ENCODE peak calls at places on chromosomes 13 and 19, in five cellular contexts. Z, N, B, I and H are unnamed samples.

GRCh38 chr13:43874512-43875092 is 4.9 kb downstream of the CCDC122 start:
- DNase-seq in Z (peak; percentile 11), N (peak; percentile 58), B (no peak), I (no peak), H (peak; percentile 3)

GRCh38 chr19:5292843-5293606 is 47.6 kb downstream of the PTPRS start:
- DNase-seq in I (peak; percentile 44), Z (peak; percentile 68), N (peak; percentile 74), B (peak; percentile 91), H (peak; percentile 37)

GRCh38 chr13:35930665-35931631 is 200.2 kb downstream of the DCLK1 start:
- DNase-seq in Z (no peak), N (no peak), I (no peak), B (peak; percentile 10), H (no peak)

GRCh38 chr19:10871711-10872550 is 578 bp downstream of the CARM1 start:
- DNase-seq in Z (no peak), B (peak; percentile 58), I (peak; percentile 23), N (peak; percentile 21), H (peak; percentile 76)

GRCh38 chr19:6586056-6586455 is 4.9 kb downstream of the CD70 start:
- DNase-seq in B (no peak), N (no peak), I (no peak), Z (no peak), H (no peak)

GRCh38 chr19:39299404-39299803 is 3.2 kb downstream of the IFNL1 start:
- DNase-seq in N (no peak), I (no peak), B (no peak), Z (no peak), H (no peak)

GRCh38 chr13:97914537-97914936 is 38.9 kb upstream of the IPO5 start:
- DNase-seq in B (no peak), I (no peak), Z (no peak), N (no peak), H (no peak)

GRCh38 chr19:18190278-18190677 is 2.7 kb upstream of the MPV17L2 start:
- DNase-seq in I (no peak), Z (no peak), N (no peak), B (no peak), H (no peak)

GRCh38 chr13:76418404-76418803 is 467.8 kb downstream of the KCTD12 start:
- DNase-seq in N (peak; percentile 1), I (no peak), B (no peak), Z (no peak), H (no peak)

GRCh38 chr13:29362849-29363604 is 232.5 kb downstream of the SLC7A1 start:
- DNase-seq in I (peak; percentile 33), B (peak; percentile 81), N (peak; percentile 58), Z (peak; percentile 18), H (peak; percentile 35)

GRCh38 chr13:113009743-113010509 is 40.9 kb downstream of the MCF2L start:
- DNase-seq in B (no peak), I (no peak), Z (no peak), N (peak; percentile 14), H (no peak)

GRCh38 chr19:2529473-2529918 is 53.6 kb downstream of the GADD45B start:
- DNase-seq in N (peak; percentile 70), I (no peak), Z (peak; percentile 98), B (no peak), H (no peak)

GRCh38 chr19:44776402-44777096 is 1.1 kb upstream of the CBLC start:
- DNase-seq in Z (no peak), N (no peak), B (no peak), I (no peak), H (no peak)

GRCh38 chr13:111577429-111577828 is 257.0 kb downstream of the TEX29 start:
- DNase-seq in B (no peak), N (no peak), Z (no peak), I (no peak), H (no peak)

GRCh38 chr19:45825917-45826893 is 11.1 kb upstream of the RSPH6A start:
- DNase-seq in N (no peak), I (no peak), Z (no peak), B (no peak), H (no peak)

GRCh38 chr19:45812297-45812696 is 2.8 kb downstream of the RSPH6A start:
- DNase-seq in Z (no peak), N (no peak), B (no peak), I (no peak), H (no peak)

GRCh38 chr19:19860756-19861390 is 4.8 kb upstream of the ZNF253 start:
- DNase-seq in B (peak; percentile 9), N (peak; percentile 48), I (peak; percentile 19), Z (no peak), H (no peak)

GRCh38 chr19:29532097-29532496 is 6.3 kb downstream of the VSTM2B start:
- DNase-seq in Z (no peak), B (no peak), I (no peak), N (no peak), H (no peak)

GRCh38 chr13:80497978-80498377 is 157.1 kb upstream of the SPRY2 start:
- DNase-seq in B (no peak), Z (no peak), N (no peak), I (no peak), H (no peak)

GRCh38 chr19:6970478-6970877 is 50.8 kb downstream of the MBD3L2B start:
- DNase-seq in N (no peak), B (no peak), Z (no peak), I (peak; percentile 9), H (no peak)

GRCh38 chr13:98556968-98557591 is 19.8 kb downstream of the STK24 start:
- DNase-seq in Z (no peak), I (peak; percentile 31), N (no peak), B (no peak), H (peak; percentile 75)

GRCh38 chr13:44004881-44005280 is 125.2 kb downstream of the LACC1 start:
- DNase-seq in N (peak; percentile 56), B (no peak), I (no peak), Z (peak; percentile 11), H (no peak)

GRCh38 chr19:409515-410242 is 732 bp upstream of the C2CD4C start:
- DNase-seq in Z (no peak), N (no peak), I (no peak), B (peak; percentile 63), H (no peak)

GRCh38 chr19:47476438-47476972 is 4.8 kb upstream of the SLC8A2 start:
- DNase-seq in B (no peak), I (no peak), Z (no peak), N (no peak), H (no peak)

GRCh38 chr13:20901668-20902437 is 693 bp downstream of the XPO4 start:
- DNase-seq in N (peak; percentile 34), Z (no peak), I (no peak), B (peak; percentile 38), H (peak; percentile 74)

GRCh38 chr13:98476106-98476505 is 100.8 kb downstream of the STK24 start:
- DNase-seq in N (peak; percentile 23), I (peak; percentile 64), Z (no peak), B (peak; percentile 73), H (no peak)

GRCh38 chr13:110521946-110522345 is 39.6 kb downstream of the RAB20 start:
- DNase-seq in B (no peak), Z (no peak), N (peak; percentile 73), I (no peak), H (no peak)

GRCh38 chr19:40989453-40989852 is 1.6 kb upstream of the CYP2B6 start:
- DNase-seq in B (no peak), N (no peak), I (no peak), Z (no peak), H (no peak)

GRCh38 chr19:46639356-46640061 is 3.5 kb upstream of the GNG8 start:
- DNase-seq in N (peak; percentile 95), B (peak; percentile 59), I (no peak), Z (peak; percentile 72), H (no peak)

GRCh38 chr13:113980489-113981064 is 6.7 kb upstream of the C13orf46 start:
- DNase-seq in I (no peak), B (no peak), Z (no peak), N (no peak), H (no peak)

GRCh38 chr13:33379597-33379996 is 94.0 kb upstream of the STARD13 start:
- DNase-seq in Z (no peak), N (no peak), I (no peak), B (no peak), H (no peak)

GRCh38 chr13:96032717-96033116 is 20.5 kb downstream of the UGGT2 start:
- DNase-seq in B (no peak), N (no peak), I (no peak), Z (no peak), H (no peak)

GRCh38 chr19:40683437-40683836 is 7.0 kb downstream of the NUMBL start:
- DNase-seq in Z (no peak), N (no peak), B (no peak), I (no peak), H (no peak)

GRCh38 chr19:16259385-16260159 is 61.9 kb downstream of the AP1M1 start:
- DNase-seq in Z (no peak), B (peak; percentile 62), I (no peak), N (no peak), H (no peak)

GRCh38 chr19:29715695-29716581 is 877 bp upstream of the C19orf12 start:
- DNase-seq in B (no peak), Z (no peak), N (peak; percentile 10), I (no peak), H (peak; percentile 40)

GRCh38 chr19:53161123-53161522 is 2.3 kb upstream of the ZNF347 start:
- DNase-seq in I (no peak), B (no peak), Z (no peak), N (no peak), H (peak; percentile 48)